ENCODE peak calls at places on chromosome 22, in seven cellular contexts. One of them, this sample, is unnamed.

GRCh38 chr22:31945478-31945815 is 1.1 kb downstream of the YWHAH start:
- DNase-seq in upper lobe of right lung: no peak
- DNase-seq in A549: no peak
- DNase-seq in fibroblast of lung: no peak
- DNase-seq in left ventricle myocardium inferior: no peak
- DNase-seq in lower lobe of right lung: no peak
- DNase-seq in pancreas: no peak
- DNase-seq in this sample: no peak

GRCh38 chr22:27424319-27424718 is 377.2 kb downstream of the MN1 start:
- DNase-seq in lower lobe of right lung: no peak
- DNase-seq in upper lobe of right lung: no peak
- DNase-seq in pancreas: no peak
- DNase-seq in fibroblast of lung: peak; percentile 71
- DNase-seq in left ventricle myocardium inferior: no peak
- DNase-seq in A549: no peak
- DNase-seq in this sample: no peak

GRCh38 chr22:22342697-22343602 is 98.4 kb downstream of the VPREB1 start:
- DNase-seq in pancreas: peak; percentile 90
- DNase-seq in left ventricle myocardium inferior: peak; percentile 27
- DNase-seq in upper lobe of right lung: peak; percentile 80
- DNase-seq in fibroblast of lung: peak; percentile 1
- DNase-seq in A549: peak; percentile 49
- DNase-seq in lower lobe of right lung: peak; percentile 68
- DNase-seq in this sample: no peak

GRCh38 chr22:17781319-17782031 is 7.2 kb upstream of the BID start:
- DNase-seq in upper lobe of right lung: no peak
- DNase-seq in left ventricle myocardium inferior: no peak
- DNase-seq in fibroblast of lung: peak; percentile 85
- DNase-seq in pancreas: no peak
- DNase-seq in A549: peak; percentile 61
- DNase-seq in lower lobe of right lung: no peak
- DNase-seq in this sample: peak; percentile 54

GRCh38 chr22:30490399-30490798 is 15.1 kb downstream of the SEC14L4 start:
- DNase-seq in lower lobe of right lung: peak; percentile 46
- DNase-seq in left ventricle myocardium inferior: no peak
- DNase-seq in fibroblast of lung: no peak
- DNase-seq in A549: no peak
- DNase-seq in pancreas: no peak
- DNase-seq in upper lobe of right lung: no peak
- DNase-seq in this sample: no peak

GRCh38 chr22:17706451-17706900 is 67.8 kb downstream of the BID start:
- DNase-seq in lower lobe of right lung: no peak
- DNase-seq in fibroblast of lung: peak; percentile 94
- DNase-seq in A549: peak; percentile 91
- DNase-seq in left ventricle myocardium inferior: no peak
- DNase-seq in pancreas: no peak
- DNase-seq in upper lobe of right lung: no peak
- DNase-seq in this sample: no peak

GRCh38 chr22:37248251-37248650 is 4.2 kb upstream of the RAC2 start:
- DNase-seq in pancreas: no peak
- DNase-seq in A549: no peak
- DNase-seq in fibroblast of lung: no peak
- DNase-seq in left ventricle myocardium inferior: no peak
- DNase-seq in upper lobe of right lung: peak; percentile 6
- DNase-seq in lower lobe of right lung: no peak
- DNase-seq in this sample: no peak

GRCh38 chr22:29312218-29313125 is 3.0 kb downstream of the RASL10A start:
- DNase-seq in fibroblast of lung: no peak
- DNase-seq in A549: no peak
- DNase-seq in left ventricle myocardium inferior: no peak
- DNase-seq in pancreas: peak; percentile 37
- DNase-seq in lower lobe of right lung: peak; percentile 51
- DNase-seq in upper lobe of right lung: peak; percentile 67
- DNase-seq in this sample: no peak

GRCh38 chr22:38732251-38732815 is 23.5 kb downstream of the SUN2 start:
- DNase-seq in fibroblast of lung: no peak
- DNase-seq in lower lobe of right lung: no peak
- DNase-seq in pancreas: peak; percentile 85
- DNase-seq in A549: no peak
- DNase-seq in left ventricle myocardium inferior: no peak
- DNase-seq in upper lobe of right lung: peak; percentile 59
- DNase-seq in this sample: peak; percentile 63

GRCh38 chr22:31122196-31122531 is 602 bp upstream of the INPP5J start:
- DNase-seq in lower lobe of right lung: no peak
- DNase-seq in left ventricle myocardium inferior: no peak
- DNase-seq in fibroblast of lung: no peak
- DNase-seq in pancreas: no peak
- DNase-seq in A549: no peak
- DNase-seq in upper lobe of right lung: no peak
- DNase-seq in this sample: no peak

GRCh38 chr22:40486962-40487602 is 116.7 kb downstream of the SGSM3 start:
- DNase-seq in fibroblast of lung: no peak
- DNase-seq in pancreas: no peak
- DNase-seq in A549: no peak
- DNase-seq in left ventricle myocardium inferior: no peak
- DNase-seq in lower lobe of right lung: no peak
- DNase-seq in upper lobe of right lung: no peak
- DNase-seq in this sample: no peak

GRCh38 chr22:43470218-43470617 is 58.4 kb downstream of the MPPED1 start:
- DNase-seq in A549: no peak
- DNase-seq in fibroblast of lung: no peak
- DNase-seq in left ventricle myocardium inferior: no peak
- DNase-seq in upper lobe of right lung: no peak
- DNase-seq in pancreas: no peak
- DNase-seq in lower lobe of right lung: no peak
- DNase-seq in this sample: no peak

GRCh38 chr22:23565288-23565941 is 14.7 kb downstream of the IGLL1 start:
- DNase-seq in upper lobe of right lung: no peak
- DNase-seq in lower lobe of right lung: no peak
- DNase-seq in left ventricle myocardium inferior: no peak
- DNase-seq in A549: peak; percentile 22
- DNase-seq in pancreas: no peak
- DNase-seq in fibroblast of lung: no peak
- DNase-seq in this sample: no peak
- H3K4me3 ChIP-seq in upper lobe of right lung: peak overlapping the region; percentile 39
- H3K4me3 ChIP-seq in lower lobe of right lung: peak overlapping the region; percentile 48
- H3K4me3 ChIP-seq in left ventricle myocardium inferior: peak overlapping the region; percentile 56
- H3K4me3 ChIP-seq in A549: peak overlapping the region; percentile 37
- H3K4me3 ChIP-seq in pancreas: peak overlapping the region; percentile 23
- H3K4me3 ChIP-seq in fibroblast of lung: no peak overlapping the region
- H3K4me3 ChIP-seq in this sample: peak overlapping the region; percentile 55

DNA sequence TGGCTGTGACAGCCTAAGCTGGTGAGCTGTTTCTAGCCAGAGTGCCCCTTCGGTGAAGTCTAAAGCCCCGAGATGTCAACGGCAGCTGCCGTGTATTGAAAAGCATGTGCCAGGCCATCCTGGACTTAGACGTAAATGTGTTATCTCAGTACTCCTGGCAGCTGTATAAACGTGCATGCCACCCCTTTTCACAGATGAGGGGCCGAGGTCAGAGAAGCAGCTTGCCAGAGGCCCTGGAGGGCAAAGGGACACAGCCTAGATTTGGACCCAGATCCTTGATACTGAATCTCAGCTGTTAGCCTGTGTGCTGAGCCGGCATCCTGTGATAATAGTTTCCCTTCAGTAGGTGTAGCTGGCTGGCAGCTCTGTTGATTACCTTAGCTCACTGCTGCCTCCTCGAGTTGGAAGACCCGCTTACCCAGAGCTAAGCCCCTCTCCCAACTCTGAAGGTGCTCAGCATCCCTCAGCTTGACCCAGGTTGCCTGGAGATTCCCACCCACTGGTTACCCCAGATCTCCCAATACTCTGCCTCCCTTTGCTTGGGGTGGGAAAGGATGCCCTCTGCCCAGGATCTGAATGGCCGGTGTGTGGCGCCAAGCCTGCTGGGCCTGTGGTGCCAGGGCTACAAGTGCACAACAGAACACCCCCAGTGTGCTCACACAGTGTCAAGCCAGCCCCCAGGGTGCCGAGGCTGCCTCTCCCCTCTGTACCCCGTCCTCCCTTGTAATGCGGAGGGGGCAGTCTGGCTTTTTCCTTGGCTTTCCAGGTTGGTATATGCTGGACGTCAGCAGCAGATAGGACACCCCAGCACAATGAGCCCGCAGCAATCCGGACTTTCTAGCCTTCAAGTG is 59.8 kb upstream of the WNT7B start:
- DNase-seq in lower lobe of right lung: no peak
- DNase-seq in fibroblast of lung: peak; percentile 49
- DNase-seq in pancreas: peak; percentile 80
- DNase-seq in left ventricle myocardium inferior: no peak
- DNase-seq in upper lobe of right lung: peak; percentile 62
- DNase-seq in A549: peak; percentile 69
- DNase-seq in this sample: no peak
- TF ChIP-seq CTCF in lower lobe of right lung: no peak
- TF ChIP-seq CTCF in fibroblast of lung: peak; percentile 10
- TF ChIP-seq CTCF in pancreas: no peak
- TF ChIP-seq CTCF in left ventricle myocardium inferior: peak; percentile 18
- TF ChIP-seq CTCF in upper lobe of right lung: peak; percentile 26
- TF ChIP-seq CTCF in A549: peak; percentile 37
- TF ChIP-seq CTCF in this sample: no peak

GRCh38 chr22:42073568-42074152 is 388 bp upstream of the PHETA2 start:
- DNase-seq in upper lobe of right lung: no peak
- DNase-seq in lower lobe of right lung: no peak
- DNase-seq in pancreas: peak; percentile 65
- DNase-seq in A549: no peak
- DNase-seq in left ventricle myocardium inferior: no peak
- DNase-seq in fibroblast of lung: no peak
- DNase-seq in this sample: no peak

GRCh38 chr22:42068351-42068730 is 2.3 kb downstream of the NAGA start:
- DNase-seq in pancreas: no peak
- DNase-seq in lower lobe of right lung: no peak
- DNase-seq in upper lobe of right lung: no peak
- DNase-seq in fibroblast of lung: no peak
- DNase-seq in left ventricle myocardium inferior: no peak
- DNase-seq in A549: no peak
- DNase-seq in this sample: no peak

GRCh38 chr22:42072606-42073330 is 1.3 kb upstream of the PHETA2 start:
- DNase-seq in pancreas: no peak
- DNase-seq in lower lobe of right lung: no peak
- DNase-seq in A549: no peak
- DNase-seq in upper lobe of right lung: no peak
- DNase-seq in fibroblast of lung: no peak
- DNase-seq in left ventricle myocardium inferior: no peak
- DNase-seq in this sample: no peak

GRCh38 chr22:42069801-42070516 is 653 bp downstream of the NAGA start:
- DNase-seq in upper lobe of right lung: no peak
- DNase-seq in pancreas: no peak
- DNase-seq in fibroblast of lung: no peak
- DNase-seq in lower lobe of right lung: no peak
- DNase-seq in left ventricle myocardium inferior: no peak
- DNase-seq in A549: no peak
- DNase-seq in this sample: no peak

DNA sequence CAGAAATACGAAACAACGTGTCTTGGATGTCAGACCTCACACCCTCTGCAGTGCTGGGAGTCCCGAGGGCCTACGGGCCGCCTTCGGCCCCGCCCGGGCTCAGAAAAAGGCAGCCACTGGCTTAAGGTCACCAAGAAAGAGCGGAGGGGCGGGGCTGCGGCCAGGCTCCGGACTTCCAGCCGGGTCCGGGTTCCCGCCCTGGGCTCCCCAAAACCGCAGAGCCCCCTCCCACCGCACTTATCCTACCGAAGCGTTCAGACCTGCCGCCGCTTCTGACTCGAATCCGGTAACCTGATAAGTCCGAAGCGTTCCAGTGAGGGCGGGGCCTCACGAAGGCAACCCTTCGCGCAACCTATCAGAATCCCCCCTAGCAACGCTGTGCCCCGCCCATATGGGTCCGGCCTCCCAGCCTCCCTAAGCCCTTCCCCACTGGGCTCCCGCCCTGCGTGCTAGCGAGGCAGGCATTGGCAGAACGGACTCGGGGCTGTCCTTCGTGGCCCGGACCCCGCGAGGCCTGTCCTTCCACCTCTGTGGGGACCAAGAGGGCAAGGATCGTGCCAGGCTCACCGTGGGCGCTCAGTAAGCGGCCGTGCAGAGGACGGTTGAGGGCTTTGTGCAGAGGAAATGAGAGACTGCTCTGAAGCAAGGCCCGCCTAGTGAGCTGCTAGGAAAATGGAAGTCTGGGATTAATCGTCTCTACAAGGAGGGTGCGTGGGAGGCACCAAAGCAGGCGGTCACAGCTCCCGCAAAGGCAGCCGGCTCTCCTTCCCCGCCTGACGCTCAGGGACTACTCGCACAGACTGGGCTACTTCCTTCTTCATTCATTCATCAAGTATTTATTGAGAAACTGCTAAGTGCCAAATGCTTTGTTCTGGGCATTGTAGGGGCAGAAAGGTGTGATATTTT is at the start of gene NAGA:
- DNase-seq in pancreas: peak; percentile 99
- DNase-seq in lower lobe of right lung: peak; percentile 98
- DNase-seq in left ventricle myocardium inferior: peak; percentile 96
- DNase-seq in fibroblast of lung: peak; percentile 98
- DNase-seq in A549: peak; percentile 92
- DNase-seq in upper lobe of right lung: peak; percentile 98
- DNase-seq in this sample: peak; percentile 96
- H3K4me1 ChIP-seq in pancreas: no peaks in the 10 kb centered on the region
- H3K4me1 ChIP-seq in lower lobe of right lung: peaks cover 49% of the 10 kb centered on the region
- H3K4me1 ChIP-seq in left ventricle myocardium inferior: peaks cover 62% of the 10 kb centered on the region
- H3K4me1 ChIP-seq in fibroblast of lung: peaks cover 8% of the 10 kb centered on the region
- H3K4me1 ChIP-seq in A549: peaks cover 6% of the 10 kb centered on the region
- H3K4me1 ChIP-seq in upper lobe of right lung: peaks cover 32% of the 10 kb centered on the region
- H3K4me1 ChIP-seq in this sample: peaks cover 22% of the 10 kb centered on the region

GRCh38 chr22:20130319-20130718 is 1.3 kb upstream of the ZDHHC8 start:
- DNase-seq in left ventricle myocardium inferior: no peak
- DNase-seq in A549: no peak
- DNase-seq in lower lobe of right lung: no peak
- DNase-seq in upper lobe of right lung: no peak
- DNase-seq in fibroblast of lung: no peak
- DNase-seq in pancreas: no peak
- DNase-seq in this sample: no peak
- H3K4me3 ChIP-seq in left ventricle myocardium inferior: peak overlapping the region; percentile 96
- H3K4me3 ChIP-seq in A549: no peak overlapping the region
- H3K4me3 ChIP-seq in lower lobe of right lung: peak overlapping the region; percentile 92
- H3K4me3 ChIP-seq in upper lobe of right lung: peak overlapping the region; percentile 96
- H3K4me3 ChIP-seq in fibroblast of lung: no peak overlapping the region
- H3K4me3 ChIP-seq in pancreas: no peak overlapping the region
- H3K4me3 ChIP-seq in this sample: no peak overlapping the region

DNA sequence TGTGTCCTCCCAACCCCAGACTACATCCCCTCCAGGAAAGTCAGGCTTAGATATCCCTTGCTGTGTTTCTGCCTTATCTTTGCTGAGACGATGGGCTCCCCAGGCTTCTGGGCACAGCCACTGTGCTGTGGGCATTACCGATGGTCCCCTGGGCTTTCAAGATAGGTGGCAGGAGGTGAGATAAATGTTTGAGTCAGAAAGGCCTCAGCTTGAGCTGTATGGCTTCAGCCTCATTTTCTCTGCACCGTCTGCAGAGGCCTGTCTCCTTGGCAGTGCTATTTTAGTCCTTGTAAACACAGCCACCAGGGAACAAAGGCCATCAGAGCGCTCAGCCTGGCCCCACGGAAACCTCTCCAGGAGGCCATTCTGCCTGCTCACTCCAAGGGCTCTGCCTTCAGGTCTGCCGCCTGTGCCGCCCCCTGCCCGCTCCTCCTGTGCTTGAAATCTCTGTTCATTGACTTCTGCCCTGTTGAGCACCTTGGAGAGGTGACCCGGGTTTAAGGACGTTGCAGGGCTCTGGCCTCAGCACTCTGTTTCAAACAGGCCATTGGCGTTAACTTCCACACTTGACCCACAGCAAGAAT is 1424.9 kb downstream of the TBC1D22A start:
- DNase-seq in lower lobe of right lung: no peak
- DNase-seq in fibroblast of lung: no peak
- DNase-seq in upper lobe of right lung: no peak
- DNase-seq in left ventricle myocardium inferior: no peak
- DNase-seq in A549: no peak
- DNase-seq in pancreas: no peak
- DNase-seq in this sample: no peak
- TF ChIP-seq CTCF in lower lobe of right lung: no peak
- TF ChIP-seq CTCF in fibroblast of lung: no peak
- TF ChIP-seq CTCF in upper lobe of right lung: no peak
- TF ChIP-seq CTCF in left ventricle myocardium inferior: no peak
- TF ChIP-seq CTCF in A549: no peak
- TF ChIP-seq CTCF in pancreas: no peak
- TF ChIP-seq CTCF in this sample: no peak

This sample was measured in psoas muscle.